ENCODE peak calls at places on chromosomes 13 and 19, in four cellular contexts. X, D, E and I are unnamed samples.

GRCh38 chr13:113756441-113757097 is 2.5 kb upstream of the TMEM255B start:
- DNase-seq in X (no peak), D (no peak), E (peak; percentile 8), I (no peak)

GRCh38 chr13:48496796-48497195 is 36.1 kb downstream of the RCBTB2 start:
- DNase-seq in X (no peak), D (no peak), E (no peak), I (no peak)

GRCh38 chr13:43783820-43784219 is 3.0 kb downstream of the ENOX1 start:
- DNase-seq in X (no peak), D (peak; percentile 50), E (peak; percentile 89), I (no peak)

GRCh38 chr19:54507824-54508223 is 5.2 kb downstream of the LAIR2 start:
- DNase-seq in X (no peak), D (no peak), E (no peak), I (no peak)

GRCh38 chr13:50831510-50831909 is 12.0 kb downstream of the DLEU7 start:
- DNase-seq in X (no peak), D (no peak), E (no peak), I (no peak)

GRCh38 chr13:110006304-110006703 is 219.9 kb upstream of the IRS2 start:
- DNase-seq in X (no peak), D (no peak), E (peak; percentile 63), I (no peak)

GRCh38 chr13:112069727-112070300 is 2.9 kb downstream of the SOX1 start:
- DNase-seq in X (no peak), D (no peak), E (no peak), I (peak; percentile 21)

GRCh38 chr13:54373211-54373610 is 1344.6 kb downstream of the OLFM4 start:
- DNase-seq in X (no peak), D (no peak), E (no peak), I (no peak)

GRCh38 chr13:36536546-36536945 is 104.3 kb downstream of the CCNA1 start:
- DNase-seq in X (no peak), D (no peak), E (no peak), I (no peak)

GRCh38 chr13:90545070-90545840 is 802.2 kb upstream of the MIR17HG start:
- DNase-seq in X (no peak), D (peak; percentile 65), E (peak; percentile 22), I (no peak)

GRCh38 chr13:56886398-56886797 is 254.3 kb upstream of the PRR20A start:
- DNase-seq in X (no peak), D (no peak), E (no peak), I (no peak)

GRCh38 chr13:80577285-80577684 is 236.4 kb upstream of the SPRY2 start:
- DNase-seq in X (no peak), D (no peak), E (no peak), I (no peak)
- TF ChIP-seq CTCF in X (no peak), D (peak; percentile 11), E (no peak), I (no peak)

GRCh38 chr19:988510-988909 is 4.4 kb downstream of the WDR18 start:
- DNase-seq in X (no peak), D (peak; percentile 4), E (no peak), I (no peak)

GRCh38 chr19:990119-990571 is 6.0 kb downstream of the WDR18 start:
- DNase-seq in X (no peak), D (no peak), E (no peak), I (no peak)

GRCh38 chr19:988081-988480 is 3.9 kb downstream of the WDR18 start:
- DNase-seq in X (no peak), D (peak; percentile 6), E (no peak), I (no peak)

GRCh38 chr19:990746-991145 is 6.6 kb downstream of the WDR18 start:
- DNase-seq in X (no peak), D (peak; percentile 15), E (no peak), I (no peak)

GRCh38 chr19:989381-990081 is 5.4 kb downstream of the WDR18 start:
- DNase-seq in X (no peak), D (peak; percentile 22), E (no peak), I (no peak)
- TF ChIP-seq CTCF in X (peak; percentile 33), D (peak; percentile 31), E (peak; percentile 21), I (peak; percentile 23)

GRCh38 chr19:1222394-1222793 is 15.4 kb downstream of the CBARP start:
- DNase-seq in X (no peak), D (no peak), E (no peak), I (no peak)
- TF ChIP-seq CTCF in X (no peak), D (peak; percentile 25), E (peak; percentile 7), I (no peak)

DNA sequence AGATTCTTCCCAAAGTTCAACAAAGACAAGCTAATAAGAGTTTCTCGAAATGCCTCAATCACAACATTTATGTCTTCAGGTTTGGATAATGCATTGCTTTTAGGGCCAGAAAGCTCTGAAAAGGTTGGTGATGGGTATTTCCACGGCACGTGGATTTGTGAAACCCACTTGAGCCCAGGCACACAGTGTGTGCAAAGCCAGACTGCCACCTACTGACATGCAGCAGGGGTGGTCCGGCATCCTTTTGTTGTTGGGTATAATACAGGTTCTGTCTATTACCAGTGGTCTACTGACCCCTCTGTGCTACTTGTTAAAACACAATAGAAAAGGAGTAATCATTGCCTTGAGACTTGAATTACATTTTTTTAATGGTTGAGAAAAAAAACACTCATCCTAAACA is 225.6 kb downstream of the RAP2A start:
- DNase-seq in X (no peak), D (peak; percentile 19), E (peak; percentile 56), I (peak; percentile 21)
- TF ChIP-seq CTCF in X (peak; percentile 20), D (peak; percentile 53), E (peak; percentile 53), I (peak; percentile 16)

DNA sequence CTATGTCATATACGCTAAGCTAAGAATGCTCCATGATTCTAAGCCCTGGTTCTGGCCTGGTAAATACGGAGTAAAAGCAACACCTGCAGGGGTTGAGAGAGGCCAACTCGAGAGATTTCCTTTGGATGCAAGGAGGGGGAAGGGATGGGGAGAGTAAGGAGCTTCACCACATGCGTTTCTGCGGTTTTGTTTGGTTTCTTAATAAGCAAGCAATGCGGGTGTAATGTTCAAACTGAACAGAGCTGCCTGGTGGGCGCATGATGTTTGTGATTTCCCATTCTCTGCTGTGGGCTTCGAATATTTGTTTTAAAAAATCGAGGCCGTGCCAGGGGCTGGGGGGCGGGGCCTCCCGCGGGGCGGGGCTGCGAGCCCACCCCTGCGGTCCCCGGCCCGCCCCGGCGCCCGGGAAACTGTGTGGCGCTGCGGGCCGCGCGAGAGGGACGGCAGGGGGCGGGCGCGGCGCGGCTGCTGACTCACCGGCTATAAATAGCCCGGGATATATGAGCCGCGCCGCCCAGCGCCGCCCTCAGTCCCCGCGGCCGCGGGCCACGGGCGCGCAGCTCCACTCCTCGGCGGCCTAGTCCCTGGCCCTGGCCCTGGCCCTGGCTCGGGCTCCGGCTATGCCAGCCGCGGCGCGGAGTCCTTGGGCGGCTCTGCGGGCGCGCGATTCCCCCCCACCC is 5.1 kb downstream of the BBC3 start:
- DNase-seq in X (peak; percentile 87), D (peak; percentile 90), E (peak; percentile 89), I (peak; percentile 90)
- TF ChIP-seq CTCF in X (peak; percentile 53), D (no peak), E (no peak), I (no peak)

GRCh38 chr19:35297515-35297848 is 5.5 kb downstream of the MAG start:
- DNase-seq in X (no peak), D (no peak), E (no peak), I (no peak)
- TF ChIP-seq CTCF in X (no peak), D (no peak), E (no peak), I (no peak)

GRCh38 chr13:102089177-102089576 is 312.7 kb downstream of the FGF14 start:
- DNase-seq in X (no peak), D (no peak), E (no peak), I (no peak)
- TF ChIP-seq CTCF in X (peak; percentile 52), D (peak; percentile 51), E (no peak), I (peak; percentile 26)

GRCh38 chr19:6458695-6459355 is 767 bp downstream of the SLC25A23 start:
- DNase-seq in X (no peak), D (no peak), E (no peak), I (no peak)
- TF ChIP-seq CTCF in X (no peak), D (no peak), E (no peak), I (no peak)